ENCODE peak calls at places on chromosomes 13 and 19, in ten cellular contexts. V, R, W, I, G, E, X, N, B and A are unnamed samples.

GRCh38 chr19:58350001-58350801 is 3.1 kb downstream of the A1BG start:
- DNase-seq in X (no peak), E (no peak), I (no peak), G (no peak), W (no peak), R (no peak), B (no peak), V (no peak), N (no peak), A (no peak)

GRCh38 chr13:80862466-80862865 is 521.5 kb upstream of the SPRY2 start:
- DNase-seq in V (no peak), G (no peak), E (no peak), W (no peak), X (no peak), R (no peak), N (no peak), I (no peak), B (no peak), A (no peak)

GRCh38 chr13:40668335-40668734 is 1.9 kb upstream of the FOXO1 start:
- DNase-seq in G (no peak), N (peak; percentile 48), B (no peak), I (peak; percentile 14), V (peak; percentile 59), W (no peak), E (peak; percentile 27), R (no peak), X (peak; percentile 18), A (no peak)

GRCh38 chr19:10603873-10604459 is 16.9 kb upstream of the AP1M2 start:
- DNase-seq in X (no peak), W (no peak), V (no peak), R (no peak), B (no peak), G (peak; percentile 70), I (no peak), N (no peak), E (no peak), A (peak; percentile 11)

GRCh38 chr19:16911046-16911445 is 22.2 kb downstream of the F2RL3 start:
- DNase-seq in N (no peak), B (no peak), W (no peak), G (no peak), I (no peak), E (no peak), V (no peak), X (no peak), R (no peak), A (no peak)

GRCh38 chr19:47093841-47094240 is 19.7 kb downstream of the ZC3H4 start:
- DNase-seq in I (no peak), G (no peak), X (no peak), R (no peak), B (no peak), E (no peak), N (no peak), V (no peak), W (no peak), A (no peak)

GRCh38 chr19:39568604-39569003 is 28.6 kb upstream of the EID2 start:
- DNase-seq in R (no peak), I (no peak), N (no peak), G (no peak), V (no peak), W (no peak), B (peak; percentile 53), X (peak; percentile 73), E (peak; percentile 22), A (no peak)

GRCh38 chr13:25462301-25463125 is 90.7 kb downstream of the ATP8A2 start:
- DNase-seq in N (no peak), G (no peak), E (no peak), V (no peak), X (no peak), W (no peak), B (peak; percentile 24), R (no peak), I (no peak), A (no peak)

GRCh38 chr13:50322006-50322405 is 306.8 kb downstream of the KCNRG start:
- DNase-seq in I (no peak), X (no peak), W (no peak), E (no peak), V (no peak), N (no peak), B (no peak), R (no peak), G (no peak), A (no peak)

GRCh38 chr13:36288794-36289391 is 8.7 kb downstream of the CCDC169 start:
- DNase-seq in R (no peak), V (no peak), N (no peak), I (no peak), B (no peak), E (no peak), W (no peak), X (no peak), G (no peak), A (no peak)

GRCh38 chr19:40466219-40467006 is at the start of gene SPTBN4:
- DNase-seq in G (peak; percentile 40), W (peak; percentile 64), B (no peak), E (no peak), V (no peak), R (no peak), X (no peak), I (peak; percentile 41), N (no peak), A (no peak)

GRCh38 chr13:41061914-41062837 is 867 bp downstream of the WBP4 start:
- DNase-seq in W (no peak), B (peak; percentile 77), V (no peak), X (no peak), N (peak; percentile 32), R (peak; percentile 10), E (peak; percentile 63), G (no peak), I (no peak), A (peak; percentile 66)

GRCh38 chr19:48999481-49000325 is 6.0 kb downstream of the RUVBL2 start:
- DNase-seq in N (no peak), V (peak; percentile 78), B (peak; percentile 67), I (peak; percentile 43), X (peak; percentile 78), W (peak; percentile 44), R (peak; percentile 68), G (no peak), E (peak; percentile 29), A (no peak)

GRCh38 chr19:18205180-18205915 is 1.5 kb upstream of the RAB3A start:
- DNase-seq in G (no peak), X (peak; percentile 73), V (peak; percentile 57), W (no peak), E (no peak), I (no peak), R (peak; percentile 63), B (peak; percentile 75), N (no peak), A (peak; percentile 51)

GRCh38 chr19:33445752-33446070 is 72.2 kb downstream of the CEBPG start:
- DNase-seq in W (no peak), N (no peak), B (no peak), G (no peak), X (no peak), R (no peak), I (no peak), E (no peak), V (no peak), A (no peak)

GRCh38 chr19:2616741-2617392 is 85.6 kb downstream of the GNG7 start:
- DNase-seq in E (no peak), G (no peak), N (no peak), R (no peak), W (no peak), V (no peak), B (no peak), X (no peak), I (no peak), A (no peak)

GRCh38 chr19:55305491-55305890 is 19.6 kb downstream of the TMEM150B start:
- DNase-seq in X (peak; percentile 36), V (peak; percentile 78), R (no peak), G (no peak), I (no peak), N (peak; percentile 56), W (peak; percentile 36), E (peak; percentile 26), B (peak; percentile 37), A (no peak)

GRCh38 chr19:6971366-6971765 is 49.9 kb downstream of the MBD3L2B start:
- DNase-seq in B (peak; percentile 18), E (no peak), X (peak; percentile 70), R (no peak), W (no peak), N (no peak), I (no peak), V (no peak), G (no peak), A (no peak)

GRCh38 chr19:11694533-11695439 is 44.0 kb downstream of the ZNF823 start:
- DNase-seq in E (peak; percentile 95), B (peak; percentile 94), R (no peak), I (peak; percentile 46), N (peak; percentile 67), X (peak; percentile 96), V (peak; percentile 91), W (peak; percentile 89), G (peak; percentile 72), A (peak; percentile 88)

GRCh38 chr13:75544681-75545333 is 4.8 kb upstream of the UCHL3 start:
- DNase-seq in G (no peak), X (no peak), R (no peak), E (no peak), W (no peak), I (no peak), N (no peak), B (peak; percentile 71), V (no peak), A (no peak)